ENCODE peak calls at places on chromosomes 1 and 21, in five cellular contexts. J, G, Q, E and U are unnamed samples.

GRCh38 chr1:7922301-7922700 is 18.3 kb downstream of the TNFRSF9 start:
- DNase-seq in Q (no peak), E (no peak), G (no peak), J (no peak), U (no peak)

GRCh38 chr1:198540580-198540979 is at the start of gene ATP6V1G3:
- DNase-seq in Q (no peak), E (no peak), G (no peak), J (no peak), U (no peak)

GRCh38 chr1:113630340-113631327 is 128.7 kb downstream of the PHTF1 start:
- DNase-seq in Q (no peak), E (no peak), J (no peak), G (no peak), U (no peak)

GRCh38 chr1:63112155-63112914 is 210.0 kb upstream of the FOXD3 start:
- DNase-seq in J (no peak), E (no peak), Q (no peak), G (no peak), U (no peak)

GRCh38 chr1:13792429-13792828 is 92.4 kb downstream of the PRDM2 start:
- DNase-seq in E (no peak), J (no peak), G (no peak), Q (no peak), U (no peak)

GRCh38 chr1:28369518-28370219 is at the start of gene PHACTR4:
- DNase-seq in E (peak), J (peak), Q (peak), G (peak), U (peak)

GRCh38 chr1:59170659-59171058 is 126.2 kb upstream of the FGGY start:
- DNase-seq in J (no peak), Q (no peak), G (no peak), E (no peak), U (no peak)

GRCh38 chr1:31987231-31987630 is 26.4 kb upstream of the KHDRBS1 start:
- DNase-seq in Q (no peak), E (no peak), J (peak), G (no peak), U (no peak)

GRCh38 chr1:87336623-87337067 is 8.0 kb downstream of the LMO4 start:
- DNase-seq in Q (no peak), J (no peak), G (no peak), E (no peak), U (no peak)

GRCh38 chr21:33835920-33836319 is 79.7 kb downstream of the ATP5PO start:
- DNase-seq in G (no peak), E (no peak), Q (no peak), J (no peak), U (no peak)

GRCh38 chr1:27868556-27868931 is 3.8 kb upstream of the THEMIS2 start:
- DNase-seq in Q (no peak), J (no peak), G (peak), E (no peak), U (no peak)

GRCh38 chr1:226397011-226397926 is 10.6 kb downstream of the PARP1 start:
- DNase-seq in Q (no peak), E (no peak), J (no peak), G (no peak), U (no peak)

GRCh38 chr21:34885636-34886553 is 163.2 kb downstream of the RUNX1 start:
- DNase-seq in G (peak), E (no peak), J (no peak), Q (no peak), U (no peak)

GRCh38 chr1:31934706-31935629 is 3.2 kb downstream of the PTP4A2 start:
- DNase-seq in E (no peak), Q (no peak), G (no peak), J (peak), U (no peak)

GRCh38 chr1:1270813-1271212 is 2.8 kb downstream of the UBE2J2 start:
- DNase-seq in G (no peak), Q (no peak), E (no peak), J (no peak), U (no peak)

GRCh38 chr1:205711105-205712048 is 31.1 kb upstream of the SLC45A3 start:
- DNase-seq in E (peak), J (peak), G (no peak), Q (peak), U (no peak)

GRCh38 chr1:22808186-22808845 is 97.7 kb downstream of the EPHB2 start:
- DNase-seq in G (no peak), E (no peak), Q (no peak), J (no peak), U (no peak)

GRCh38 chr1:101193733-101194169 is 43.1 kb upstream of the S1PR1 start:
- DNase-seq in J (no peak), E (no peak), G (no peak), Q (no peak), U (no peak)

GRCh38 chr1:177567393-177567792 is 396.6 kb downstream of the BRINP2 start:
- DNase-seq in Q (no peak), J (peak), E (no peak), G (no peak), U (no peak)

GRCh38 chr1:207868252-207868768 is 42.6 kb downstream of the CD34 start:
- DNase-seq in Q (no peak), G (no peak), E (no peak), J (peak), U (peak)

GRCh38 chr1:27609210-27609555 is 5.2 kb upstream of the AHDC1 start:
- DNase-seq in Q (no peak), G (no peak), E (no peak), J (no peak), U (no peak)

GRCh38 chr21:35257413-35257812 is 208.3 kb upstream of the RUNX1 start:
- DNase-seq in E (peak), G (no peak), J (no peak), Q (no peak), U (peak)

GRCh38 chr1:169392406-169392805 is 24.4 kb downstream of the BLZF1 start:
- DNase-seq in E (no peak), G (no peak), Q (no peak), J (no peak), U (no peak)

GRCh38 chr1:164561461-164561860 is 2.5 kb downstream of the PBX1 start:
- DNase-seq in G (no peak), E (peak), J (no peak), Q (no peak), U (no peak)

GRCh38 chr1:234139966-234140365 is 233.3 kb upstream of the COA6 start:
- DNase-seq in G (no peak), Q (no peak), E (no peak), J (no peak), U (no peak)

GRCh38 chr1:1272341-1273151 is 1.1 kb downstream of the UBE2J2 start:
- DNase-seq in G (peak), J (no peak), Q (no peak), E (no peak), U (peak)

GRCh38 chr21:46097826-46098286 is at the start of gene COL6A2:
- DNase-seq in Q (no peak), E (no peak), G (peak), J (peak), U (peak)

GRCh38 chr1:171817511-171818265 is 23.6 kb upstream of the DNM3 start:
- DNase-seq in G (no peak), E (no peak), J (no peak), Q (no peak), U (no peak)

GRCh38 chr1:22262583-22262982 is 119.7 kb upstream of the WNT4 start:
- DNase-seq in J (no peak), E (no peak), Q (no peak), G (peak), U (no peak)

GRCh38 chr1:53601867-53602266 is 137.1 kb downstream of the GLIS1 start:
- DNase-seq in G (no peak), J (no peak), Q (no peak), E (no peak), U (no peak)

GRCh38 chr1:151546006-151546925 is 6.2 kb downstream of the TUFT1 start:
- DNase-seq in G (no peak), E (no peak), Q (no peak), J (no peak), U (no peak)

GRCh38 chr21:40099809-40100208 is 232.6 kb downstream of the PCP4 start:
- DNase-seq in E (no peak), J (no peak), G (no peak), Q (no peak), U (no peak)

GRCh38 chr1:221567859-221568507 is 173.9 kb downstream of the DUSP10 start:
- DNase-seq in E (no peak), Q (no peak), G (no peak), J (no peak), U (no peak)

GRCh38 chr1:8598783-8599182 is 218.7 kb downstream of the RERE start:
- DNase-seq in Q (no peak), G (no peak), E (no peak), J (peak), U (no peak)

GRCh38 chr1:95381980-95382379 is 148.0 kb downstream of the RWDD3 start:
- DNase-seq in J (no peak), E (peak), Q (no peak), G (no peak), U (no peak)

GRCh38 chr21:31351438-31351837 is 7.4 kb upstream of the TIAM1 start:
- DNase-seq in J (peak), E (no peak), G (no peak), Q (no peak), U (no peak)

GRCh38 chr1:209191242-209191626 is 392.3 kb upstream of the CAMK1G start:
- DNase-seq in Q (no peak), E (no peak), J (no peak), G (no peak), U (no peak)